ENCODE peak calls at places on chromosomes 6 and 20, in ten cellular contexts. G, F, W, I, V, J, C, O, U and X are unnamed samples.

GRCh38 chr20:33875055-33875454 is 63.9 kb downstream of the CHMP4B start:
- DNase-seq in U (no peak), W (no peak), O (no peak), V (no peak), C (no peak), F (no peak), G (no peak), I (no peak), J (no peak), X (peak)

GRCh38 chr6:14429396-14429795 is 311.8 kb downstream of the CD83 start:
- DNase-seq in G (no peak), U (no peak), W (no peak), I (no peak), J (no peak), O (no peak), C (no peak), V (no peak), F (no peak), X (no peak)

GRCh38 chr6:13488896-13489237 is 1.5 kb upstream of the GFOD1 start:
- DNase-seq in G (no peak), V (no peak), J (no peak), W (no peak), C (no peak), I (no peak), O (no peak), U (no peak), F (no peak), X (no peak)

GRCh38 chr6:53325785-53326184 is 23.0 kb downstream of the ELOVL5 start:
- DNase-seq in W (no peak), O (no peak), C (no peak), V (no peak), U (no peak), G (no peak), I (peak), J (no peak), F (no peak), X (no peak)

GRCh38 chr6:31717499-31718222 is 2.5 kb downstream of the LY6G6D start:
- DNase-seq in C (no peak), I (no peak), U (no peak), O (no peak), G (no peak), V (no peak), F (no peak), J (no peak), W (no peak), X (no peak)

GRCh38 chr20:16243470-16243869 is 329.8 kb downstream of the KIF16B start:
- DNase-seq in G (no peak), U (no peak), W (no peak), O (no peak), I (no peak), C (no peak), F (no peak), V (no peak), J (no peak), X (no peak)

GRCh38 chr6:26309731-26310142 is 55.3 kb upstream of the BTN3A2 start:
- DNase-seq in I (peak), U (no peak), F (peak), G (no peak), V (no peak), W (no peak), J (no peak), O (no peak), C (peak), X (no peak)

GRCh38 chr6:13368079-13368478 is 39.7 kb upstream of the TBC1D7 start:
- DNase-seq in I (no peak), W (no peak), G (no peak), F (no peak), V (no peak), O (no peak), U (no peak), C (no peak), J (no peak), X (no peak)

GRCh38 chr6:113281014-113281810 is 575.9 kb upstream of the MARCKS start:
- DNase-seq in I (peak), C (no peak), O (no peak), G (no peak), V (no peak), J (no peak), U (no peak), W (no peak), F (peak), X (no peak)

GRCh38 chr6:46242921-46243320 is 72.1 kb upstream of the ENPP5 start:
- DNase-seq in V (no peak), U (no peak), G (no peak), C (no peak), I (no peak), F (no peak), O (no peak), J (no peak), W (no peak), X (no peak)

GRCh38 chr6:385614-386013 is 5.9 kb upstream of the IRF4 start:
- DNase-seq in U (no peak), W (no peak), J (no peak), I (no peak), O (no peak), G (no peak), F (no peak), C (no peak), V (no peak), X (no peak)

GRCh38 chr20:14959506-14960493 is 622.4 kb upstream of the FLRT3 start:
- DNase-seq in V (no peak), C (peak), J (no peak), W (no peak), U (no peak), G (no peak), I (no peak), O (no peak), F (no peak), X (no peak)

GRCh38 chr20:22339091-22339881 is 245.1 kb downstream of the FOXA2 start:
- DNase-seq in O (peak), U (peak), J (no peak), G (no peak), V (peak), I (peak), W (peak), C (peak), F (peak), X (no peak)

GRCh38 chr6:71420693-71421328 is 132.2 kb downstream of the OGFRL1 start:
- DNase-seq in V (peak), F (peak), C (peak), J (peak), U (no peak), O (peak), I (peak), W (no peak), G (no peak), X (peak)

GRCh38 chr6:78995946-78996345 is 82.1 kb downstream of the PHIP start:
- DNase-seq in U (no peak), F (peak), O (no peak), V (no peak), W (no peak), J (no peak), C (peak), I (peak), G (no peak), X (no peak)

GRCh38 chr20:60206259-60206658 is 248.0 kb downstream of the CDH26 start:
- DNase-seq in I (peak), W (peak), J (no peak), V (peak), G (no peak), C (peak), O (peak), U (peak), F (peak), X (no peak)

GRCh38 chr6:16832027-16832688 is 70.9 kb upstream of the ATXN1 start:
- DNase-seq in F (no peak), U (no peak), O (no peak), V (no peak), C (no peak), J (no peak), I (no peak), W (no peak), G (no peak), X (no peak)

GRCh38 chr6:89680150-89680549 is 41.6 kb upstream of the LYRM2 start:
- DNase-seq in I (no peak), O (no peak), U (no peak), F (no peak), V (peak), C (no peak), G (no peak), J (no peak), W (peak), X (no peak)

GRCh38 chr6:122838060-122838780 is 49.2 kb downstream of the SMPDL3A start:
- DNase-seq in G (no peak), C (peak), F (peak), U (no peak), V (no peak), I (peak), W (peak), J (no peak), O (no peak), X (no peak)

GRCh38 chr6:100203391-100203790 is 209.4 kb upstream of the MCHR2 start:
- DNase-seq in W (no peak), F (peak), O (no peak), I (peak), G (no peak), J (no peak), C (peak), V (no peak), U (no peak), X (no peak)

GRCh38 chr6:86118271-86118670 is 475.6 kb upstream of the SYNCRIP start:
- DNase-seq in O (peak), U (no peak), G (no peak), J (no peak), V (no peak), C (no peak), W (no peak), F (no peak), I (no peak), X (no peak)

GRCh38 chr20:17227669-17228623 is 1.1 kb downstream of the PCSK2 start:
- DNase-seq in C (no peak), I (no peak), W (no peak), V (peak), J (peak), F (peak), U (no peak), O (no peak), G (no peak), X (no peak)

GRCh38 chr6:30843611-30843998 is 40.7 kb upstream of the DDR1 start:
- DNase-seq in C (no peak), F (no peak), W (no peak), U (no peak), I (no peak), V (no peak), J (no peak), O (no peak), G (no peak), X (no peak)